ENCODE peak calls at places on chromosomes 6 and 20, in five cellular contexts. Z is A549, M is cardiac muscle cell, X is ovary, V is HCT116. K is an unnamed sample.

GRCh38 chr6:146889303-146889702 is 290.5 kb downstream of the ADGB start:
- DNase-seq in Z (no peak), M (no peak), X (no peak), V (no peak), K (no peak)

GRCh38 chr20:40435146-40435545 is 253.9 kb downstream of the MAFB start:
- DNase-seq in Z (no peak), M (no peak), X (no peak), V (no peak), K (peak; percentile 60)

GRCh38 chr6:27293436-27294152 is 18.5 kb downstream of the POM121L2 start:
- DNase-seq in Z (no peak), M (peak; percentile 55), X (no peak), V (peak; percentile 18), K (no peak)

GRCh38 chr20:32731882-32732266 is 11.4 kb downstream of the COMMD7 start:
- DNase-seq in Z (no peak), M (peak; percentile 42), X (no peak), V (no peak), K (no peak)

GRCh38 chr6:5287966-5288297 is 26.6 kb downstream of the FARS2 start:
- DNase-seq in Z (no peak), M (no peak), X (no peak), V (no peak), K (no peak)

GRCh38 chr6:105603779-105604592 is 201.1 kb upstream of the PREP start:
- DNase-seq in Z (no peak), M (no peak), X (no peak), V (no peak), K (no peak)

GRCh38 chr6:13422601-13423247 is 64.7 kb downstream of the GFOD1 start:
- DNase-seq in Z (no peak), M (peak; percentile 43), X (no peak), V (no peak), K (no peak)

GRCh38 chr6:65091561-65091960 is 615.5 kb downstream of the EYS start:
- DNase-seq in Z (no peak), M (no peak), X (no peak), V (no peak), K (no peak)

GRCh38 chr6:149160943-149161342 is 156.6 kb upstream of the TAB2 start:
- DNase-seq in Z (no peak), M (no peak), X (no peak), V (no peak), K (no peak)

GRCh38 chr6:106608080-106608668 is 21.1 kb downstream of the RTN4IP1 start:
- DNase-seq in Z (peak; percentile 15), M (peak; percentile 65), X (no peak), V (peak; percentile 64), K (no peak)

GRCh38 chr6:3228791-3229565 is 1.5 kb upstream of the TUBB2B start:
- DNase-seq in Z (no peak), M (no peak), X (no peak), V (no peak), K (no peak)

GRCh38 chr6:112216699-112217551 is 37.4 kb downstream of the LAMA4 start:
- DNase-seq in Z (no peak), M (peak; percentile 78), X (no peak), V (no peak), K (no peak)

DNA sequence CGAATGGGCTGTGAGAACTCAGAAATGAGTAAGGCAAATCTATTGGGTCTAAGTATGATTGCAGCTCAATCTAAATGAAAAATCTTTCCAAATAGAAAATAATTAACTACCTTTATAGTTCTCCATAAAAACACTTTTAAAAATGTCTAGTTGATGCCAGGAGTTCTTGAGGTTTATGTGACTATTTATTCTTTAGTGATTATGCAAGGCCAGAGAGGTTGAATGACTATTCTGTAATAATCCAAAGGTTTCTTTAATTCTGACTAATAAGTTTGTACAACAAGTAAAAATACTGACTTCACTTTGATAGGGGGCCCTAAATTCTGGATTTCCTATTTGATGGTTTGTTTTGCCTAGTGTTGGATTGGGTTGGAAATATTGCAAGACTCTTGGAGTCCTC is 461.2 kb downstream of the EPM2A start:
- DNase-seq in Z (no peak), M (no peak), X (no peak), V (no peak), K (no peak)
- H3K9me3 ChIP-seq in Z (no peaks in the 10 kb centered on the region), M (no peaks in the 10 kb centered on the region), X (no peaks in the 10 kb centered on the region), V (no peaks in the 10 kb centered on the region), K (no peaks in the 10 kb centered on the region)

GRCh38 chr6:97465877-97466710 is 183.1 kb upstream of the MMS22L start:
- DNase-seq in Z (no peak), M (no peak), X (no peak), V (no peak), K (no peak)
- TF ChIP-seq CTCF in Z (no peak), M (no peak), X (no peak), V (peak; percentile 15), K (no peak)

GRCh38 chr20:44745122-44745521 is 543 bp upstream of the KCNK15 start:
- DNase-seq in Z (no peak), M (no peak), X (no peak), V (no peak), K (no peak)
- H3K4me3 ChIP-seq in Z (no peak overlapping the region), M (no peak overlapping the region), X (peak overlapping the region; percentile 58), V (no peak overlapping the region), K (peak overlapping the region; percentile 75)

DNA sequence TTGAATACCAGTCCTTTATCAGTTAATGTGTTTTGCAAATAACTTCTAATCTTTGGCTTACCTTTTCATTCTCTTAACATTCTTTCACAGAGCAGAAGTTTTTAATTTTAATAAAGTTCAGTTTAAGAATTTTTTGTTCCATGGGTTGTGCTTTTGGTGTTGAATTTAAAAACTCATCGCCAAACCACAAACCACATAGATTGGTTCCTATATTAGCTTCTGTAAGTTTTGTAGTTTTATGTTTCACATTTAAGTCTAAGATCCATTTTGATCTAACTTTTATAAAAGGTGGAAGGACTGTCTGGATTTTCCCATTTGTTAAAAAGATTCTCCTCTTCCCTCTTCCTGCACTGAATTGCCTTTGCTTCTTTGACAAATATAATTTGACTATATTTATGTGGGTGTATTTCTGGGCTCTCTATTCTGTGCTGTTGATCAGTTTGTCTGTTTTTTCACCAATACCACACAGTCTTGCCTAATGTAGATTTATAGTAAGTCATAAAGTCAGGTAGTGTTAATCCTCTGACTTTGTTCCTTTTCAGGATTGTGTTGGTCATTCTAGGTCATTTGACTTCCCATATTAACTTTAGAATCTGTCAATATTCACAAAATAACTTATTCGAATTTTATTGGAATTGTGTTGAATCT is 17.5 kb upstream of the SDCBP2 start:
- DNase-seq in Z (no peak), M (no peak), X (no peak), V (no peak), K (no peak)
- H3K9me3 ChIP-seq in Z (peaks cover 27% of the 10 kb centered on the region), M (no peaks in the 10 kb centered on the region), X (no peaks in the 10 kb centered on the region), V (no peaks in the 10 kb centered on the region), K (no peaks in the 10 kb centered on the region)

GRCh38 chr20:23320317-23320716 is 30.3 kb upstream of the NXT1 start:
- DNase-seq in Z (peak; percentile 64), M (peak; percentile 42), X (no peak), V (peak; percentile 26), K (no peak)
- TF ChIP-seq CTCF in Z (peak; percentile 28), M (peak; percentile 50), X (no peak), V (peak; percentile 66), K (no peak)

DNA sequence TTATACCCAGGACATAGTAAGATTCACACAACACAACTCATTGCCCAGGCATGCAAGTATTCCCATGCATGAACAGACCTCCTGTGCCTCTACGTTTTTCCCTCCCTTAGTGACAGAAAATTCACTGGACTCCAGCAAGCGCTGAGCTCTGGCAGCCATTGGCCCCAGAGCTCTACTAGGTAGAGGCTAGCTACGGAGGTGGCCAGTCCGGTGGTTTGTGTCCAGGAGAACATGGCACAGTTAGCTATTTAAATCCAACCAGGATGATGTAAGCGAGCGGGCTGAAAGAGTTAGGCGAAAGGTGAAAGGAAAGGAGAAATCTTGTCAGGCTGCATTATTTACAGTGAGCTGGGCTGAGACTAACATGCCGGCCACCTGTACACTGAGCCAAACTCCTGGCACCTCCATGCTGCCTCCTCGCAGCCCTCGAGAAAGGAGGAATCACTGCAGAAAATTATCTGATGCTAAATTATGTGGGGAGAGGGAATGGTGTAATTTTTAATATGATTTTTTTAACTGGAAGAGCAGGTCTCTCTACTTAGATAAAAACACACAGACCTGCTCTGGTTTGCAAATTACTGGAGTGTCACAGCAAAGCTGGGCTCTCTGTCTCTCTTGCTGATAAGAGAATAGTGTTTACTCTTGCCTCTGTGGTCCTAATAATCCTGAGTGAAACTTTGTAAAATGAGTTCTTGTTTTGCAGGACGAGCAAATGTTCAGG is 50.1 kb upstream of the ARMC2 start:
- DNase-seq in Z (no peak), M (peak; percentile 9), X (no peak), V (no peak), K (no peak)
- H3K4me3 ChIP-seq in Z (no peak overlapping the region), M (no peak overlapping the region), X (no peak overlapping the region), V (no peak overlapping the region), K (no peak overlapping the region)

GRCh38 chr20:35060168-35060567 is 32.4 kb downstream of the TRPC4AP start:
- DNase-seq in Z (no peak), M (no peak), X (no peak), V (no peak), K (no peak)

GRCh38 chr20:35059110-35059509 is 33.5 kb downstream of the TRPC4AP start:
- DNase-seq in Z (no peak), M (no peak), X (no peak), V (no peak), K (no peak)

GRCh38 chr20:35066194-35066593 is 26.4 kb downstream of the TRPC4AP start:
- DNase-seq in Z (no peak), M (no peak), X (no peak), V (no peak), K (no peak)

GRCh38 chr20:35059612-35060011 is 33.0 kb downstream of the TRPC4AP start:
- DNase-seq in Z (no peak), M (no peak), X (no peak), V (no peak), K (no peak)

DNA sequence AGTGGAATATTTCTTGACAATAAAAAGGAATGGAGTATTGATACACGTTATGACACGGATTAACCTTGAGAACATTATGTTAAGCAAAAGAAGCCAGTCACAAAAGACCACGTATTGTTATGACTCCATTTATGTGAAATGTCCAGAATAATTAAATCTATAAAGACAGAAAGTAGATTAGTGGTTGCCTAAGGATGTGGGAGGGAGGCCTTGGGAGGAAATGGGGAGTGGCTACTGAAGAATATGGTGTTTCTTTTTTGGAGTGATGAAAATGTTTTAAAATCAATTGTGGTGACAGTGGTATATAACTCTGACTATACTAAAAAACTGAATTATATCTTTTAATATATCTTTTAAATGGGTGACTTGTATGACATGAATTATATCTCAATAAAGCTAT is 30.1 kb downstream of the TRPC4AP start:
- DNase-seq in Z (no peak), M (no peak), X (no peak), V (no peak), K (no peak)
- H3K9me3 ChIP-seq in Z (no peaks in the 10 kb centered on the region), M (no peaks in the 10 kb centered on the region), X (no peaks in the 10 kb centered on the region), V (no peaks in the 10 kb centered on the region), K (no peaks in the 10 kb centered on the region)

GRCh38 chr6:117918454-117918853 is 11.4 kb downstream of the SLC35F1 start:
- DNase-seq in Z (no peak), M (no peak), X (no peak), V (no peak), K (no peak)
- TF ChIP-seq CTCF in Z (no peak), M (no peak), X (no peak), V (peak; percentile 27), K (no peak)